ENCODE peak calls at places on chromosomes 6 and 20, in nine cellular contexts. A, L, Y, W, O, N, T, K and G are unnamed samples.

GRCh38 chr6:159151266-159151855 is 17.8 kb upstream of the FNDC1 start:
- DNase-seq in A (peak; percentile 70), L (no peak), Y (peak; percentile 47), K (peak; percentile 5), N (peak; percentile 58), O (peak; percentile 71), W (peak; percentile 16), T (peak; percentile 63), G (peak; percentile 60)

GRCh38 chr6:15254074-15254975 is 8.5 kb downstream of the JARID2 start:
- DNase-seq in A (no peak), W (no peak), T (no peak), N (peak; percentile 69), K (no peak), Y (no peak), L (no peak), O (no peak), G (no peak)

GRCh38 chr6:32045811-32046449 is 7.7 kb downstream of the CYP21A2 start:
- DNase-seq in O (no peak), A (peak; percentile 94), N (no peak), T (no peak), W (no peak), L (no peak), Y (no peak), K (no peak), G (no peak)

GRCh38 chr6:41965429-41966213 is 24.0 kb upstream of the CCND3 start:
- DNase-seq in N (no peak), O (no peak), Y (no peak), K (no peak), W (no peak), L (no peak), T (peak; percentile 2), A (peak; percentile 17), G (no peak)

GRCh38 chr6:170031096-170031471 is 259.8 kb downstream of the DLL1 start:
- DNase-seq in K (peak; percentile 91), L (no peak), N (no peak), W (peak; percentile 89), T (no peak), Y (no peak), A (no peak), O (no peak), G (peak; percentile 33)

GRCh38 chr6:31227143-31227542 is 44.7 kb downstream of the HLA-C start:
- DNase-seq in K (no peak), T (no peak), W (no peak), N (no peak), L (no peak), Y (peak; percentile 36), O (no peak), A (no peak), G (no peak)

GRCh38 chr20:63440366-63440955 is 32.0 kb downstream of the KCNQ2 start:
- DNase-seq in Y (no peak), T (peak; percentile 19), L (no peak), N (no peak), K (no peak), A (no peak), O (no peak), W (no peak), G (no peak)

GRCh38 chr6:119195848-119196247 is 117.4 kb upstream of the FAM184A start:
- DNase-seq in T (no peak), K (no peak), N (no peak), L (no peak), Y (no peak), W (no peak), A (no peak), O (no peak), G (no peak)

GRCh38 chr6:71537717-71538116 is 249.1 kb downstream of the OGFRL1 start:
- DNase-seq in L (no peak), O (no peak), A (no peak), N (peak; percentile 54), T (no peak), K (no peak), Y (no peak), W (no peak), G (no peak)

GRCh38 chr6:48144024-48144423 is 33.0 kb upstream of the PTCHD4 start:
- DNase-seq in K (no peak), O (no peak), L (no peak), A (no peak), T (no peak), N (no peak), W (no peak), Y (no peak), G (no peak)

GRCh38 chr20:46650575-46651090 is 626 bp downstream of the SLC13A3 start:
- DNase-seq in T (no peak), Y (no peak), O (no peak), N (no peak), A (no peak), W (no peak), K (no peak), L (no peak), G (no peak)

GRCh38 chr6:157688960-157689599 is 134.0 kb upstream of the SNX9 start:
- DNase-seq in Y (no peak), L (no peak), W (no peak), T (no peak), O (no peak), K (no peak), N (no peak), A (no peak), G (no peak)

GRCh38 chr6:30264731-30265130 is 51.5 kb upstream of the TRIM26 start:
- DNase-seq in T (no peak), Y (no peak), N (peak; percentile 42), W (no peak), K (no peak), A (no peak), O (no peak), L (no peak), G (no peak)

GRCh38 chr6:36361071-36361470 is 24.4 kb upstream of the BNIP5 start:
- DNase-seq in T (no peak), K (no peak), L (no peak), A (no peak), Y (no peak), W (no peak), O (no peak), N (no peak), G (no peak)

GRCh38 chr6:110053395-110054240 is 75.5 kb downstream of the GPR6 start:
- DNase-seq in N (peak; percentile 72), Y (no peak), T (no peak), L (no peak), K (peak; percentile 58), O (peak; percentile 70), W (peak; percentile 17), A (no peak), G (peak; percentile 39)

GRCh38 chr20:22312744-22313346 is 271.5 kb downstream of the FOXA2 start:
- DNase-seq in W (peak; percentile 18), O (peak; percentile 28), N (peak; percentile 49), K (peak; percentile 36), L (no peak), Y (peak; percentile 36), A (peak; percentile 38), T (no peak), G (peak; percentile 57)

GRCh38 chr6:109799664-109800063 is 108.6 kb downstream of the FIG4 start:
- DNase-seq in Y (peak; percentile 30), T (no peak), K (peak; percentile 29), W (peak; percentile 6), L (no peak), A (no peak), O (no peak), N (peak; percentile 56), G (no peak)

GRCh38 chr6:85068221-85068620 is 303.8 kb upstream of the TBX18 start:
- DNase-seq in N (peak; percentile 31), Y (no peak), A (no peak), K (no peak), O (no peak), L (no peak), T (no peak), W (no peak), G (no peak)

GRCh38 chr6:98828991-98829411 is 5.4 kb upstream of the POU3F2 start:
- DNase-seq in W (peak; percentile 10), A (no peak), T (no peak), L (no peak), K (peak; percentile 83), Y (no peak), O (no peak), N (no peak), G (peak; percentile 64)

GRCh38 chr6:33686981-33687975 is 24.2 kb downstream of the UQCC2 start:
- DNase-seq in Y (no peak), K (no peak), A (no peak), O (no peak), W (no peak), N (no peak), L (no peak), T (no peak), G (no peak)

GRCh38 chr20:58519940-58520712 is 4.9 kb upstream of the APCDD1L start:
- DNase-seq in L (no peak), O (no peak), K (no peak), N (no peak), W (no peak), A (no peak), T (no peak), Y (no peak), G (no peak)

GRCh38 chr20:56504373-56505005 is 20.1 kb upstream of the FAM209A start:
- DNase-seq in L (no peak), Y (no peak), N (peak; percentile 4), W (no peak), K (no peak), A (no peak), O (peak; percentile 42), T (peak; percentile 37), G (no peak)

GRCh38 chr6:139364302-139364981 is 10.0 kb downstream of the CITED2 start:
- DNase-seq in Y (peak; percentile 58), O (peak; percentile 60), A (no peak), T (no peak), L (no peak), K (peak; percentile 72), N (peak; percentile 66), W (peak; percentile 35), G (no peak)

GRCh38 chr20:50601511-50602431 is 89.6 kb downstream of the RIPOR3 start:
- DNase-seq in N (no peak), Y (no peak), L (no peak), W (peak; percentile 60), O (no peak), A (no peak), K (no peak), T (peak; percentile 24), G (no peak)

GRCh38 chr6:38517005-38517404 is 122.7 kb downstream of the BTBD9 start:
- DNase-seq in A (no peak), O (no peak), W (no peak), L (no peak), T (no peak), K (no peak), N (peak; percentile 59), Y (no peak), G (no peak)

GRCh38 chr6:31407699-31408098 is 4.3 kb downstream of the MICA start:
- DNase-seq in W (no peak), Y (peak; percentile 75), K (no peak), O (no peak), N (peak; percentile 77), A (no peak), T (no peak), L (no peak), G (no peak)

GRCh38 chr6:146337376-146337775 is 206.3 kb upstream of the RAB32 start:
- DNase-seq in L (no peak), T (no peak), O (no peak), A (no peak), N (no peak), K (no peak), Y (no peak), W (no peak), G (no peak)

GRCh38 chr6:31287621-31288020 is 15.7 kb upstream of the HLA-C start:
- DNase-seq in Y (no peak), L (no peak), T (no peak), A (no peak), K (no peak), N (no peak), W (no peak), O (no peak), G (no peak)

GRCh38 chr6:143329323-143329722 is 121.2 kb downstream of the ADAT2 start:
- DNase-seq in N (no peak), O (no peak), W (no peak), K (no peak), Y (peak; percentile 51), T (no peak), L (no peak), A (no peak), G (no peak)

GRCh38 chr6:86581833-86582232 is 355.5 kb upstream of the HTR1E start:
- DNase-seq in O (no peak), N (no peak), L (no peak), K (no peak), Y (peak; percentile 60), A (no peak), W (no peak), T (no peak), G (no peak)

GRCh38 chr6:166707045-166707444 is 80.0 kb upstream of the RPS6KA2 start:
- DNase-seq in L (no peak), Y (peak; percentile 30), N (peak; percentile 31), W (peak; percentile 44), A (peak; percentile 77), T (peak; percentile 35), K (peak; percentile 41), O (peak; percentile 77), G (no peak)